ENCODE peak calls at places on chromosomes 16 and 17, in five cellular contexts. O is SHP77, Z is hippocampal formation, A is NCI-H510A treated with DMSO at 0.1 percent for 48 hours, V is activated gamma-delta T cell treated with Interleukin-2 at 50 U/mL for 16 hours. C is an unnamed sample.
A peak's percentile ranks its signal among the peaks of the same experiment; 100 is the strongest.

GRCh38 chr16:88651276-88651988 is 579 bp upstream of the CYBA start:
- DNase-seq in O (peak; percentile 63), Z (no peak), A (peak; percentile 75), V (peak; percentile 62), C (no peak)

GRCh38 chr16:83530293-83530692 is 277.5 kb upstream of the HSBP1 start:
- DNase-seq in O (no peak), Z (no peak), A (no peak), V (no peak), C (no peak)

GRCh38 chr16:57083469-57083868 is 8.9 kb upstream of the CPNE2 start:
- DNase-seq in O (no peak), Z (no peak), A (no peak), V (no peak), C (no peak)

GRCh38 chr16:20409398-20410152 is at the start of gene ACSM5:
- DNase-seq in O (peak; percentile 20), Z (peak; percentile 40), A (no peak), V (no peak), C (no peak)

GRCh38 chr17:64496786-64497564 is at the start of gene POLG2:
- DNase-seq in O (peak; percentile 95), Z (peak; percentile 75), A (peak; percentile 97), V (peak; percentile 96), C (peak; percentile 93)

GRCh38 chr17:27340990-27341595 is 47.2 kb downstream of the WSB1 start:
- DNase-seq in O (no peak), Z (peak; percentile 26), A (peak; percentile 27), V (no peak), C (no peak)

GRCh38 chr17:70644093-70644492 is 474.8 kb downstream of the KCNJ2 start:
- DNase-seq in O (no peak), Z (no peak), A (no peak), V (no peak), C (no peak)

GRCh38 chr17:46264456-46265198 is 30.3 kb upstream of the LRRC37A start:
- DNase-seq in O (no peak), Z (no peak), A (no peak), V (no peak), C (no peak)

GRCh38 chr17:5281814-5282638 is at the start of gene RABEP1:
- DNase-seq in O (peak; percentile 88), Z (peak; percentile 58), A (peak; percentile 86), V (peak; percentile 93), C (peak; percentile 94)

GRCh38 chr17:3960764-3961163 is 3.5 kb downstream of the ATP2A3 start:
- DNase-seq in O (peak; percentile 53), Z (no peak), A (peak; percentile 50), V (no peak), C (no peak)

GRCh38 chr17:54754560-54754959 is 146.1 kb upstream of the TOM1L1 start:
- DNase-seq in O (peak; percentile 6), Z (no peak), A (no peak), V (no peak), C (peak; percentile 60)

GRCh38 chr17:59451706-59452105 is 113.7 kb upstream of the DHX40 start:
- DNase-seq in O (no peak), Z (no peak), A (no peak), V (no peak), C (no peak)

GRCh38 chr16:73459586-73459985 is 411.7 kb upstream of the ZFHX3 start:
- DNase-seq in O (no peak), Z (no peak), A (no peak), V (no peak), C (no peak)

GRCh38 chr17:27456681-27457404 is 595 bp downstream of the KSR1 start:
- DNase-seq in O (no peak), Z (no peak), A (no peak), V (no peak), C (no peak)

GRCh38 chr16:85613609-85614337 is 651 bp downstream of the GSE1 start:
- DNase-seq in O (peak; percentile 75), Z (no peak), A (peak; percentile 65), V (no peak), C (peak; percentile 71)

GRCh38 chr17:75004371-75004770 is 8.1 kb upstream of the MRPL58 start:
- DNase-seq in O (no peak), Z (no peak), A (no peak), V (no peak), C (no peak)

GRCh38 chr17:45016237-45016636 is 35.2 kb downstream of the DCAKD start:
- DNase-seq in O (no peak), Z (no peak), A (no peak), V (no peak), C (no peak)

GRCh38 chr17:6471531-6472465 is 27.5 kb downstream of the PIMREG start:
- DNase-seq in O (no peak), Z (no peak), A (no peak), V (no peak), C (no peak)

GRCh38 chr17:64781394-64781793 is 119.3 kb upstream of the SMURF2 start:
- DNase-seq in O (no peak), Z (no peak), A (no peak), V (no peak), C (no peak)

GRCh38 chr17:77873518-77874302 is 84.8 kb upstream of the TNRC6C start:
- DNase-seq in O (no peak), Z (no peak), A (no peak), V (peak; percentile 47), C (no peak)

C was measured in HEK293T.